ENCODE peak calls at places on chromosomes 12 and 14, in four cellular contexts. O is hepatocyte, S is pancreas, U is heart left ventricle. L is an unnamed sample.

GRCh38 chr12:93875157-93875556 is 198.0 kb downstream of the CRADD start:
- DNase-seq in U (no peak), S (no peak), O (no peak), L (no peak)

GRCh38 chr14:57199911-57200310 is 68.8 kb downstream of the EXOC5 start:
- DNase-seq in S (no peak), U (no peak), O (no peak), L (no peak)

GRCh38 chr14:104422301-104423223 is 157.0 kb upstream of the C14orf180 start:
- DNase-seq in U (no peak), S (no peak), O (no peak), L (no peak)

GRCh38 chr12:88764781-88765470 is 184.7 kb upstream of the KITLG start:
- DNase-seq in O (no peak), U (no peak), S (no peak), L (no peak)

GRCh38 chr12:57208116-57208945 is 8.3 kb upstream of the NXPH4 start:
- DNase-seq in S (no peak), U (no peak), O (no peak), L (no peak)

GRCh38 chr14:94531187-94531586 is 21.9 kb upstream of the SERPINA12 start:
- DNase-seq in U (no peak), O (no peak), S (no peak), L (no peak)

GRCh38 chr12:121849211-121849610 is 9.4 kb downstream of the HPD start:
- DNase-seq in O (no peak), S (no peak), U (no peak), L (no peak)

GRCh38 chr14:79510659-79511058 is 700.6 kb downstream of the DIO2 start:
- DNase-seq in O (no peak), S (no peak), U (no peak), L (no peak)

GRCh38 chr14:77618381-77618780 is 1.9 kb upstream of the SPTLC2 start:
- DNase-seq in S (no peak), O (no peak), U (no peak), L (no peak)

GRCh38 chr14:61923348-61923747 is 161.1 kb downstream of the SNAPC1 start:
- DNase-seq in U (no peak), S (no peak), O (no peak), L (no peak)

DNA sequence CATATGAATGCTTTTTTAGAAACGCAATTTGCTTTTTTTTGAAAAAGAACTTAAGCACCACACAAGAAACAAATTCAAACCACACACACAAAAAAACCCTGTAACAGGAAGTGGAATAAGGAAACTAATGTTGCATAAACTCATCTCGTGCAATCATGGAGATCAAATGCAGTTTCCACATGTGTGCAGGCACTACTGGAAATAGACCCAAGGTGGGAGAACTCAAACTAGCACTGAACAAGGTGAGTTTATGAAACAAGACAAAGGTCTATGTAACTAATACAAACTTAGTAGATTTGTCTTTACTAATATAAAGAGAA is 17.5 kb downstream of the NIN start:
- DNase-seq in O (no peak), S (no peak), U (no peak), L (no peak)
- H3K4me3 ChIP-seq in O (no peak overlapping the region), S (no peak overlapping the region), U (no peak overlapping the region), L (no peak overlapping the region)

DNA sequence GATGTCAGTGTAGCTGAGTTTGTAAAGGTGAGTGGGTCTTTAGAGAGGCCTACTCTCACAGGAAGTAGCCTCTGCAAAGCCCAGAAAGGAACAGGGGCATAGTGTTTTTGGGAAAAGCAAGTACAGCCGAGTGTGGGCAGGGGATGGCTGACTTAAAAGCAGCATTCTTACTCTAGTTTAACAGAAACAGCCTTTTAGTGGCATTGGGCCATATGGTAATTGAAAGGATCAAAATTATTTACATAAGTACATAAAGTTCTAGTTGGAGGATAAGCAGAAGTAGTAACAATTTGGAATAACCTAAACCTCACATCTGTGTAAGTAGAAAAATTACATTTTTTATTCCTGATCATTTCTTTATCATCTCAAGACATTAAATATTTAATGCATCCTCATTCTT is 49.1 kb downstream of the RASSF8 start:
- DNase-seq in S (no peak), O (no peak), U (no peak), L (no peak)
- H3K4me3 ChIP-seq in S (no peak overlapping the region), O (no peak overlapping the region), U (no peak overlapping the region), L (no peak overlapping the region)

GRCh38 chr12:42298887-42299286 is 27.0 kb downstream of the ZCRB1 start:
- DNase-seq in S (no peak), U (no peak), O (no peak), L (no peak)
- H3K4me3 ChIP-seq in S (no peak overlapping the region), U (no peak overlapping the region), O (no peak overlapping the region), L (no peak overlapping the region)

GRCh38 chr12:7959278-7960063 is 23.5 kb upstream of the SLC2A3 start:
- DNase-seq in S (no peak), U (no peak), O (peak; percentile 18), L (peak; percentile 91)
- H3K4me3 ChIP-seq in S (no peak overlapping the region), U (no peak overlapping the region), O (no peak overlapping the region), L (peak overlapping the region; percentile 58)

GRCh38 chr12:116592116-116592637 is 33.0 kb downstream of the MAP1LC3B2 start:
- DNase-seq in U (no peak), S (peak; percentile 72), O (peak; percentile 26), L (peak; percentile 65)
- H3K4me3 ChIP-seq in U (no peak overlapping the region), S (no peak overlapping the region), O (no peak overlapping the region), L (no peak overlapping the region)

DNA sequence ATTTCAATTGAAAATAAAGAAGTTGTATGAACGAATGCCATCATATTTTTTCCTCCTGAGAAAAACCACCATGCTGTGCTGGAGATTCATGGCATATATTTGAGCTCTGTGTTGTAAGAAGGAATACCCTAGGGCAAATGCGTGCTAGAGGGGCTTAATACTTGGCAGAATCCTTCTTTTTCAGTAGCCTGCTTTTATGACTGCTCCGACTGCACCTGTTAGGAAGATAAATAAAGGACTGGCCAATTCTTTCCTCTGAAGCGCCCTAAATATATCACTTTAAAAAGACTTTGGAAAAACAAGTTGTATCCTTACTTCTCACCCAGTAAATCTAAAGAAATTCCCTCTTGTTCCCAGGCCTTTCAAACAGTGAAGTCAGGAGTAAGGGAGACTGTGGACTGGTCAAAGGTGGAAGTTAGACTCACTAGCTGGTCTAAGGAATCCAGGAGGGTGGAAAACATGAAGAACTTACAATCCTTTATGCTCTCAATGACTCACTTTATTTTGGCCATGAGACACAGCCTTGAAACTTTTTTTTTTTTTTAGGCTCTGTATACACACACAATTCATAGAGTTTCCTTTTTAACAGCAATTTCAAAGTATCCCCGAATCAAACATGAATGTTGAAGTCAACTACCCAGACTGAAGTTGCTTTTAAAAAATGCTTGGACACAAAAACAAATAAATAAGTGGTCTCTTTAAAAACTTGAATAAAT is 5.2 kb downstream of the MYBPC1 start:
- DNase-seq in U (no peak), O (peak; percentile 30), S (no peak), L (no peak)
- H3K4me3 ChIP-seq in U (no peak overlapping the region), O (no peak overlapping the region), S (no peak overlapping the region), L (no peak overlapping the region)

DNA sequence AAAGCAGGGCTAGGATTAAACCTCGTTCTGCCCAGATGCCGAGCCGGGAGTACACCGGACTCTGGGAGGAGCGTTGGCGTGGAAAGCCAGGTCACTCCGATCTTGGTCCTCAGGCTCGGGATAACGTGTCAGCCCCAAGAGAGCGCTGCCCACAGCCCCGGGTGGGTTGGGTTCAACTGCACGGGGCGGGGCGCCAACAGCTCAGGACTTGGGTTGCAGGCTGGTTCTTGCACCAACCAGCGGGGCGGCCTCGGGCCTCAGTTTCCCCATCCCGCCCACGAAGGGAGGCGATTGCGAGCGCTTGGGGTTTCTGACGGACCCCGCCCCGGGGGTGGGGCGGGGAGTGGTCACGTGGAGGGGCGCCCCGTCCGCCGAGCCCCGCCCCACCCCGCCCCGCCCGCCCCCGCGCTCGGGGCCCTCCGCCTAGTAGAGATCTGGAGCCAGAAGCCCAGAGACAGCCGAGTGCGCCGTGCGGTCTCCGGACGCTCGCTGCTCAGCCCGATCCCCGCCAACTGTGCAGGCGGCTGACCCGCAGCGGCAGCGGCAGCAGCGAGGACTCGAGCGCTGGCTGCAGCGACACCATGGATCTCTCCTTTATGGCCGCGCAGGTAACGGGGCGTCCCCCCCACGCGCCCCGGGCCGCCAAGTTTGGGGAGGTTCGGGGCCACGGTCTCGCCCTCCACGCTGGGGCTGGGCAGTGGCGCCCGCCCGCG is at the start of gene C14orf132:
- DNase-seq in O (peak; percentile 78), S (peak; percentile 62), U (peak; percentile 66), L (peak; percentile 19)
- H3K4me3 ChIP-seq in O (peak within 1 kb of the TSS; percentile 96), S (peak within 1 kb of the TSS; percentile 81), U (peak within 1 kb of the TSS; percentile 67), L (peak within 1 kb of the TSS; percentile 45)

GRCh38 chr14:50726372-50727107 is 58.4 kb upstream of the SAV1 start:
- DNase-seq in O (no peak), U (no peak), S (no peak), L (no peak)
- H3K4me3 ChIP-seq in O (no peak overlapping the region), U (no peak overlapping the region), S (no peak overlapping the region), L (no peak overlapping the region)

L was measured in Caco-2.